ENCODE peak calls at places on chromosome 10, in seven cellular contexts. U is GM12878, D is SK-N-SH, O is A549, N is HepG2, Q is transverse colon, M is stomach. H is an unnamed sample.
A peak's percentile ranks its signal among the peaks of the same experiment; 100 is the strongest.

GRCh38 chr10:44389150-44389549 is 4.3 kb upstream of the CXCL12 start:
- DNase-seq in U (no peak), D (no peak), O (no peak), N (no peak), Q (no peak), M (no peak), H (peak; percentile 62)

GRCh38 chr10:14652067-14652466 is 122.6 kb downstream of the FAM107B start:
- DNase-seq in U (no peak), D (peak; percentile 59), O (no peak), N (no peak), Q (no peak), M (no peak), H (no peak)

GRCh38 chr10:117938104-117938503 is 108.6 kb downstream of the RAB11FIP2 start:
- DNase-seq in U (no peak), D (no peak), O (no peak), N (no peak), Q (no peak), M (no peak), H (no peak)

GRCh38 chr10:69389827-69390490 is 26.8 kb downstream of the TACR2 start:
- DNase-seq in U (no peak), D (no peak), O (peak; percentile 83), N (no peak), Q (no peak), M (peak; percentile 56), H (no peak)

GRCh38 chr10:112461029-112461887 is 14.2 kb downstream of the VTI1A start:
- DNase-seq in U (no peak), D (no peak), O (peak; percentile 48), N (no peak), Q (no peak), M (no peak), H (no peak)

GRCh38 chr10:90051474-90051873 is 350.1 kb downstream of the KIF20B start:
- DNase-seq in U (peak; percentile 49), D (no peak), O (no peak), N (no peak), Q (no peak), M (no peak), H (no peak)

GRCh38 chr10:30070001-30070759 is 10.8 kb upstream of the JCAD start:
- DNase-seq in U (no peak), D (peak; percentile 67), O (no peak), N (peak; percentile 70), Q (no peak), M (no peak), H (no peak)

GRCh38 chr10:73819513-73820093 is 8.2 kb upstream of the NDST2 start:
- DNase-seq in U (no peak), D (no peak), O (no peak), N (no peak), Q (peak; percentile 84), M (peak; percentile 94), H (no peak)

GRCh38 chr10:58781873-58782488 is 269.3 kb downstream of the BICC1 start:
- DNase-seq in U (peak; percentile 8), D (peak; percentile 36), O (peak; percentile 54), N (peak; percentile 42), Q (no peak), M (no peak), H (no peak)

GRCh38 chr10:46309511-46310142 is 22.8 kb downstream of the ANTXRL start:
- DNase-seq in U (no peak), D (no peak), O (no peak), N (no peak), Q (peak; percentile 3), M (peak; percentile 13), H (no peak)

GRCh38 chr10:91591792-91592165 is 41.1 kb downstream of the PPP1R3C start:
- DNase-seq in U (no peak), D (no peak), O (no peak), N (no peak), Q (no peak), M (no peak), H (no peak)

GRCh38 chr10:46523119-46523880 is 33.2 kb downstream of the GPRIN2 start:
- DNase-seq in U (no peak), D (peak; percentile 48), O (peak; percentile 98), N (no peak), Q (peak; percentile 85), M (peak; percentile 79), H (peak; percentile 66)

GRCh38 chr10:15144788-15145187 is 23.7 kb downstream of the NMT2 start:
- DNase-seq in U (no peak), D (no peak), O (no peak), N (no peak), Q (no peak), M (no peak), H (no peak)

GRCh38 chr10:18738835-18739234 is 79.6 kb downstream of the ARL5B start:
- DNase-seq in U (no peak), D (no peak), O (no peak), N (no peak), Q (no peak), M (no peak), H (no peak)

GRCh38 chr10:47206449-47207279 is 93.3 kb upstream of the GDF10 start:
- DNase-seq in U (no peak), D (no peak), O (no peak), N (no peak), Q (no peak), M (no peak), H (no peak)

GRCh38 chr10:29631049-29631339 is 3.8 kb downstream of the SVIL start:
- DNase-seq in U (no peak), D (no peak), O (no peak), N (no peak), Q (no peak), M (no peak), H (no peak)

GRCh38 chr10:17910144-17910789 is 41.5 kb upstream of the SLC39A12 start:
- DNase-seq in U (peak; percentile 2), D (peak; percentile 38), O (peak; percentile 60), N (peak; percentile 47), Q (peak; percentile 44), M (no peak), H (no peak)

GRCh38 chr10:43680035-43680434 is 31.4 kb upstream of the ZNF32 start:
- DNase-seq in U (no peak), D (no peak), O (no peak), N (no peak), Q (no peak), M (no peak), H (no peak)

GRCh38 chr10:90859321-90859751 is 1.5 kb upstream of the HTR7 start:
- DNase-seq in U (no peak), D (no peak), O (no peak), N (peak; percentile 13), Q (no peak), M (no peak), H (no peak)

GRCh38 chr10:29634105-29634504 is 666 bp downstream of the SVIL start:
- DNase-seq in U (no peak), D (no peak), O (no peak), N (no peak), Q (no peak), M (no peak), H (no peak)

GRCh38 chr10:124268976-124269375 is 149.7 kb downstream of the OAT start:
- DNase-seq in U (no peak), D (no peak), O (no peak), N (no peak), Q (no peak), M (no peak), H (no peak)

GRCh38 chr10:59750155-59750945 is 2.9 kb downstream of the MRLN start:
- DNase-seq in U (no peak), D (no peak), O (no peak), N (no peak), Q (no peak), M (no peak), H (no peak)

GRCh38 chr10:84606428-84606827 is 278.0 kb downstream of the CCSER2 start:
- DNase-seq in U (no peak), D (no peak), O (no peak), N (no peak), Q (no peak), M (no peak), H (no peak)

GRCh38 chr10:77898323-77899079 is 28.1 kb downstream of the DLG5 start:
- DNase-seq in U (no peak), D (peak; percentile 57), O (no peak), N (no peak), Q (no peak), M (peak; percentile 77), H (no peak)

GRCh38 chr10:15035385-15036301 is 8.1 kb upstream of the OLAH start:
- DNase-seq in U (no peak), D (no peak), O (no peak), N (no peak), Q (peak; percentile 16), M (no peak), H (no peak)

GRCh38 chr10:90787906-90788491 is 69.8 kb downstream of the HTR7 start:
- DNase-seq in U (no peak), D (peak; percentile 36), O (peak; percentile 42), N (peak; percentile 9), Q (peak; percentile 13), M (no peak), H (no peak)

GRCh38 chr10:132410779-132411532 is 14.0 kb downstream of the PWWP2B start:
- DNase-seq in U (no peak), D (peak; percentile 64), O (no peak), N (no peak), Q (no peak), M (no peak), H (no peak)

DNA sequence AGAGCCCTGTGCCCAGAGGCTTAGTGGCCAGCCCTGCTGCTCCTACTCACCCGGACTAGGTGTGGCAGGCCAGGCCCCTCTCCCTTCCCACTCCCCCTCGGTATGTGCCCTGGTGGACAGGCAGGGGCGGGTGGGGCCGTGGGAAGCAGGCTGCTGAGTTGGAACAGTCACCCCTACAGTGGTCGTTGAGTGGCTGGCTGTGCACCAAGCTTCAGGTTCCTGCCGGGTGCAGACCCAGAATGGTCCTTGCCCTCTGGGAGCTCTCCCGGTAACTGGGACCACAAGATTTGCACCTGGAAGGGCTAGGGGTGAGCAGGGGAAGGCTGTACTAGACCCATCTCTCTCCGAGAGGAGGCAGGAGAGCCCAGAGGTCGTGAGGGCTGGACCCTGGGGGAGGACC is 68.6 kb downstream of the ZMIZ1 start:
- DNase-seq in U (no peak), D (no peak), O (no peak), N (no peak), Q (no peak), M (no peak), H (no peak)
- H3K4me1 ChIP-seq in U (peaks cover 33% of the 10 kb centered on the region), D (peaks cover 25% of the 10 kb centered on the region), O (peaks cover 55% of the 10 kb centered on the region), N (peaks cover 32% of the 10 kb centered on the region), Q (peaks cover 42% of the 10 kb centered on the region), M (peaks cover 76% of the 10 kb centered on the region), H (peaks cover 60% of the 10 kb centered on the region)

GRCh38 chr10:26844381-26844780 is 16.4 kb downstream of the ABI1 start:
- DNase-seq in U (no peak), D (no peak), O (no peak), N (no peak), Q (no peak), M (no peak), H (no peak)
- TF ChIP-seq EP300 in U (no peak), D (no peak), O (no peak), N (no peak), Q (no peak), M (no peak), H (no peak)

DNA sequence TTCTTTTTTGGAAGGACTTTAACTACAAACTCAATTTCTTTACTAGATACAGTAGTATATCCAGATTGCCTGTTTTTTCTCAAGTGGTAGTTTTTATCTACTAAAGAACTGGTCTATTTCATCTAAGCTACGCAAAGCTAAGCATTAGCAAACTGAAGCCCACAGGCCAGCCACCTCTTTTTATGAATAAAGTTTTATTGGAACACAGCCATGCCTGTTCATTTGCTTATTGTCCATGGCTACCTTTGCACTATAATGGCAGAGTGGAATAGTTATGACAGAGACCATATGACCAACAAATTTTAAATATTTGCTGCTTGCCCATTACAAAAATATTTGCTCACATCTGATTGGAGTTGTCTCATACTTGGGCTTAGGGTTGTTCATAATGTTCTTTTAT is 168.7 kb downstream of the CAMK1D start:
- DNase-seq in U (no peak), D (no peak), O (no peak), N (no peak), Q (no peak), M (no peak), H (no peak)
- H3K4me1 ChIP-seq in U (no peaks in the 10 kb centered on the region), D (no peaks in the 10 kb centered on the region), O (peaks cover 5% of the 10 kb centered on the region), N (no peaks in the 10 kb centered on the region), Q (no peaks in the 10 kb centered on the region), M (no peaks in the 10 kb centered on the region), H (no peaks in the 10 kb centered on the region)

GRCh38 chr10:104328916-104329710 is 9.2 kb downstream of the ITPRIP start:
- DNase-seq in U (no peak), D (no peak), O (peak; percentile 90), N (peak; percentile 23), Q (no peak), M (no peak), H (peak; percentile 83)
- TF ChIP-seq EP300 in U (peak; percentile 32), D (no peak), O (peak; percentile 76), N (no peak), Q (no peak), M (no peak), H (peak; percentile 65)